ENCODE peak calls at places on chromosomes 11 and 22, in ten cellular contexts. X is RWPE2; W is HTR-8/SVneo; U is fibroblast of the conjunctiva; E is activated CD8-positive, alpha-beta memory T cell treated with anti-CD3 and anti-CD28 coated beads, Interleukin-2, amount 10 ng/mL, durations not matched to agents 7 days and 5 days; A is NCI-H524; H is LHCN-M2; T is stimulated activated CD8-positive, alpha-beta memory T cell treated with anti-CD3 and anti-CD28 coated beads, Interleukin-4, amount 100 ng/mL, for 4 hours; K is lower leg skin; M is left cardiac atrium. B is an unnamed sample.

GRCh38 chr11:118703563-118704106 is 24.2 kb upstream of the TREH start:
- DNase-seq in X (no peak), W (no peak), U (no peak), E (no peak), A (no peak), H (no peak), T (no peak), K (peak), M (no peak), B (no peak)

GRCh38 chr11:14357843-14358728 is 897 bp downstream of the RRAS2 start:
- DNase-seq in X (peak), W (peak), U (peak), E (no peak), A (no peak), H (peak), T (no peak), K (no peak), M (peak), B (no peak)

GRCh38 chr22:31954535-31955326 is 10.4 kb downstream of the YWHAH start:
- DNase-seq in X (no peak), W (no peak), U (no peak), E (no peak), A (no peak), H (no peak), T (no peak), K (no peak), M (peak), B (no peak)

GRCh38 chr11:10087186-10087585 is 206.8 kb downstream of the SBF2 start:
- DNase-seq in X (no peak), W (no peak), U (no peak), E (no peak), A (no peak), H (no peak), T (no peak), K (no peak), M (no peak), B (no peak)

GRCh38 chr11:29734287-29734686 is 282.5 kb downstream of the KCNA4 start:
- DNase-seq in X (no peak), W (no peak), U (no peak), E (no peak), A (no peak), H (no peak), T (no peak), K (no peak), M (no peak), B (no peak)

GRCh38 chr11:44618561-44619425 is 53.3 kb downstream of the CD82 start:
- DNase-seq in X (peak), W (no peak), U (no peak), E (no peak), A (no peak), H (no peak), T (no peak), K (peak), M (no peak), B (no peak)

GRCh38 chr11:48083427-48083826 is 103.1 kb downstream of the PTPRJ start:
- DNase-seq in X (no peak), W (no peak), U (no peak), E (no peak), A (no peak), H (no peak), T (no peak), K (no peak), M (no peak), B (no peak)

GRCh38 chr11:45161252-45162063 is 15.0 kb downstream of the PRDM11 start:
- DNase-seq in X (no peak), W (no peak), U (no peak), E (no peak), A (no peak), H (no peak), T (no peak), K (no peak), M (peak), B (no peak)

GRCh38 chr22:27247691-27248434 is 553.7 kb downstream of the MN1 start:
- DNase-seq in X (no peak), W (no peak), U (no peak), E (no peak), A (no peak), H (no peak), T (no peak), K (no peak), M (peak), B (no peak)

GRCh38 chr11:57641011-57641410 is 8.7 kb downstream of the YPEL4 start:
- DNase-seq in X (no peak), W (no peak), U (no peak), E (no peak), A (no peak), H (peak), T (no peak), K (no peak), M (peak), B (no peak)

GRCh38 chr11:16902182-16902581 is 112.0 kb downstream of the PLEKHA7 start:
- DNase-seq in X (no peak), W (no peak), U (no peak), E (peak), A (no peak), H (no peak), T (no peak), K (no peak), M (no peak), B (no peak)

GRCh38 chr11:93407777-93408401 is 77.3 kb downstream of the DEUP1 start:
- DNase-seq in X (no peak), W (no peak), U (peak), E (no peak), A (no peak), H (no peak), T (no peak), K (no peak), M (no peak), B (no peak)

GRCh38 chr22:38086942-38087341 is 3.0 kb upstream of the SLC16A8 start:
- DNase-seq in X (no peak), W (no peak), U (no peak), E (no peak), A (no peak), H (no peak), T (no peak), K (no peak), M (no peak), B (no peak)

GRCh38 chr11:112608466-112608865 is 347.8 kb upstream of the PLET1 start:
- DNase-seq in X (no peak), W (no peak), U (no peak), E (no peak), A (peak), H (no peak), T (no peak), K (no peak), M (no peak), B (no peak)

GRCh38 chr11:16278273-16278672 is 78.1 kb downstream of the SOX6 start:
- DNase-seq in X (no peak), W (no peak), U (no peak), E (no peak), A (no peak), H (no peak), T (no peak), K (no peak), M (no peak), B (no peak)

GRCh38 chr11:86577663-86578636 is 94.5 kb downstream of the ME3 start:
- DNase-seq in X (no peak), W (no peak), U (peak), E (no peak), A (no peak), H (peak), T (no peak), K (peak), M (peak), B (peak)

GRCh38 chr11:120568572-120569307 is 57.2 kb downstream of the GRIK4 start:
- DNase-seq in X (no peak), W (no peak), U (no peak), E (no peak), A (no peak), H (no peak), T (no peak), K (no peak), M (no peak), B (no peak)

GRCh38 chr11:1736447-1736992 is 13.9 kb downstream of the IFITM10 start:
- DNase-seq in X (no peak), W (no peak), U (no peak), E (no peak), A (no peak), H (peak), T (no peak), K (no peak), M (no peak), B (no peak)

GRCh38 chr22:45577746-45578523 is 75.3 kb downstream of the FBLN1 start:
- DNase-seq in X (no peak), W (peak), U (peak), E (peak), A (peak), H (peak), T (peak), K (peak), M (peak), B (peak)

GRCh38 chr11:92550411-92550810 is 325.8 kb downstream of the FAT3 start:
- DNase-seq in X (no peak), W (no peak), U (no peak), E (no peak), A (no peak), H (no peak), T (no peak), K (no peak), M (no peak), B (no peak)

GRCh38 chr11:39247570-39248137 is 2211.8 kb downstream of the LRRC4C start:
- DNase-seq in X (no peak), W (no peak), U (no peak), E (no peak), A (no peak), H (no peak), T (no peak), K (no peak), M (no peak), B (no peak)

GRCh38 chr11:104024572-104024971 is 11.9 kb upstream of the DDI1 start:
- DNase-seq in X (no peak), W (no peak), U (no peak), E (no peak), A (no peak), H (no peak), T (no peak), K (no peak), M (no peak), B (no peak)

GRCh38 chr11:68423481-68423880 is 37.1 kb upstream of the PPP6R3 start:
- DNase-seq in X (no peak), W (no peak), U (no peak), E (no peak), A (no peak), H (no peak), T (no peak), K (no peak), M (no peak), B (no peak)

GRCh38 chr11:72015511-72016061 is 16.9 kb downstream of the IL18BP start:
- DNase-seq in X (no peak), W (no peak), U (no peak), E (no peak), A (no peak), H (no peak), T (no peak), K (peak), M (no peak), B (peak)

B was measured in epithelial cell of proximal tubule.